ENCODE peak calls at places on chromosome 11, in six cellular contexts. O is cardiac fibroblast, E is HCT116, Z is lower leg skin, C is ovary, A is cardiac muscle cell. K is an unnamed sample.

GRCh38 chr11:7927635-7928034 is 3.4 kb downstream of the OR10A6 start:
- DNase-seq in A (peak), E (no peak), O (peak), Z (no peak), C (no peak), K (no peak)

GRCh38 chr11:126061707-126062678 is 673 bp downstream of the CDON start:
- DNase-seq in O (peak), Z (peak), E (peak), A (peak), C (no peak), K (no peak)

GRCh38 chr11:125441648-125442410 is 54.2 kb downstream of the FEZ1 start:
- DNase-seq in Z (no peak), E (no peak), O (no peak), C (no peak), A (no peak), K (no peak)

GRCh38 chr11:31813961-31814868 is 3.1 kb upstream of the PAX6 start:
- DNase-seq in O (no peak), C (no peak), A (no peak), Z (peak), E (no peak), K (no peak)

GRCh38 chr11:112343368-112344039 is 82.8 kb upstream of the PLET1 start:
- DNase-seq in C (no peak), Z (peak), E (no peak), O (peak), A (peak), K (no peak)

GRCh38 chr11:117836077-117836960 is 11.8 kb upstream of the FXYD2 start:
- DNase-seq in O (no peak), E (no peak), A (no peak), Z (peak), C (no peak), K (no peak)

GRCh38 chr11:68929706-68930605 is 26.3 kb downstream of the IGHMBP2 start:
- DNase-seq in Z (no peak), C (no peak), A (no peak), O (no peak), E (no peak), K (no peak)

GRCh38 chr11:10356161-10356560 is 51.3 kb downstream of the ADM start:
- DNase-seq in C (no peak), Z (no peak), E (no peak), A (no peak), O (no peak), K (no peak)

GRCh38 chr11:129855086-129855485 is 39.4 kb downstream of the TMEM45B start:
- DNase-seq in O (no peak), E (no peak), A (no peak), C (no peak), Z (peak), K (no peak)

GRCh38 chr11:63770763-63771162 is 2.2 kb upstream of the ZFTA start:
- DNase-seq in C (no peak), Z (no peak), O (no peak), E (no peak), A (no peak), K (no peak)

GRCh38 chr11:92765965-92766371 is 203.5 kb upstream of the MTNR1B start:
- DNase-seq in Z (no peak), E (no peak), C (no peak), O (peak), A (peak), K (no peak)

GRCh38 chr11:11660351-11660750 is 38.5 kb upstream of the GALNT18 start:
- DNase-seq in C (no peak), A (no peak), Z (no peak), E (no peak), O (no peak), K (no peak)

GRCh38 chr11:8221025-8221723 is 42.5 kb downstream of the LMO1 start:
- DNase-seq in A (no peak), O (no peak), Z (no peak), C (no peak), E (no peak), K (no peak)

GRCh38 chr11:112248216-112248615 is 12.4 kb downstream of the PLET1 start:
- DNase-seq in C (no peak), O (no peak), E (no peak), A (no peak), Z (no peak), K (no peak)

GRCh38 chr11:95302211-95302610 is 71.2 kb upstream of the SESN3 start:
- DNase-seq in A (no peak), E (no peak), O (no peak), Z (no peak), C (no peak), K (no peak)

GRCh38 chr11:61000426-61000825 is 28.9 kb downstream of the CD6 start:
- DNase-seq in C (no peak), O (no peak), E (no peak), A (no peak), Z (no peak), K (no peak)

GRCh38 chr11:11022126-11022730 is 164.4 kb upstream of the ZBED5 start:
- DNase-seq in C (no peak), O (peak), Z (no peak), A (peak), E (peak), K (no peak)

GRCh38 chr11:63573881-63574855 is 11.0 kb upstream of the PLAAT2 start:
- DNase-seq in C (peak), A (peak), Z (no peak), E (no peak), O (peak), K (no peak)

GRCh38 chr11:35390737-35391682 is 28.3 kb downstream of the SLC1A2 start:
- DNase-seq in Z (no peak), A (peak), O (peak), C (no peak), E (no peak), K (no peak)

GRCh38 chr11:61610905-61611304 is 30.0 kb upstream of the SYT7 start:
- DNase-seq in O (no peak), Z (no peak), A (no peak), C (no peak), E (no peak), K (no peak)

GRCh38 chr11:15745266-15745665 is 611.1 kb downstream of the SOX6 start:
- DNase-seq in E (no peak), C (no peak), O (no peak), A (no peak), Z (no peak), K (no peak)

GRCh38 chr11:96259053-96259837 is 83.8 kb downstream of the MAML2 start:
- DNase-seq in C (no peak), O (peak), E (no peak), Z (no peak), A (peak), K (peak)

GRCh38 chr11:130511765-130512164 is 63.3 kb downstream of the ADAMTS15 start:
- DNase-seq in A (no peak), E (no peak), C (no peak), O (no peak), Z (no peak), K (no peak)

GRCh38 chr11:65642014-65642671 is 4.2 kb downstream of the SIPA1 start:
- DNase-seq in E (no peak), A (no peak), C (no peak), O (no peak), Z (no peak), K (no peak)

GRCh38 chr11:132402056-132402684 is 1031.8 kb downstream of the NTM start:
- DNase-seq in E (no peak), A (peak), C (no peak), O (peak), Z (no peak), K (no peak)

DNA sequence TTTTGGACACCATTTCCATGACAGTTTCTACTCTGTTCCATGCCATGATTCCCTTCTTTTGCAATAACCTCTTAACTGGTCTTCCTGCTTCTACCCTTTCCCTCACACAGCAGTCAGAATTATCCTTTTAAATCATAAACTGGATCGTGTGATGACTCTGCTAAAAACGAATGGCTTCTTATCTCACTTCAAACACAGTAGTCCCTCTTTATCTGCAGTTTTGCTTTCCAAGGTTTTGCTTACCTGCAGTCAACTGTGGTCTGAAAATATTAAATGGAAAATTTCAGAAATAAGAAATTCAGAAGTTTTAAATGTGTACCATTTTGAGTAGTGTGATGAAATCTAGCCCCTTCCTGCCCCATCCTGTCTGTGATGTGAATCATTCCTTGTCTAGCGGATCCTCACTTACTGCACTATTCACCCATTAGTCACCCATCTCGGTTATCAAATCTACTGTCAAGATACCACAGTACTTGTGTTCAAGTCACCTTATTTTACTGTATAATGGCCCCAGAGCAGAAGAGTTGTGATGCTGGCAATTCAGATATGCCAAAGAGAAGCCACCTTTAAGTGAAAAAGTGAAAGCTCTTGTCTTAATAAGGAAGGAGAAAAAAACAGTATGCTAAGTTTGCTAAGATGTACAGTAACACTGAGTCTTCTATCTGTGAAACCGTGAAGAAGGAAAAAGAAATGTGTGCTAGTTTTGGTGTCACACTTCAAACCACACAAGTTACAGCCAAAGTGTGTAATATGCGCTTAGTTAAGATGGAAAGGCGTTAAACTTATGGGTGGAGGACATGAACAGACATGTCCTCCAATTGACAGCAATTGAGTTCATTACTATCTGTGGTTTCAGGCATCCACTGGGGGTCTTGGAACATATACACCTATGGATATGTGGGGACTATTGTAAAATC is 283.0 kb downstream of the DDX10 start:
- DNase-seq in C (no peak), E (no peak), A (peak), O (no peak), Z (no peak), K (no peak)
- H3K4me3 ChIP-seq in C (no peak), E (no peak), A (no peak), O (no peak), Z (no peak), K (no peak)

GRCh38 chr11:100637706-100638105 is 49.4 kb upstream of the ARHGAP42 start:
- DNase-seq in O (peak), E (no peak), C (no peak), A (no peak), Z (no peak), K (no peak)
- TF ChIP-seq CTCF in O (no peak), E (no peak), C (no peak), A (no peak), Z (no peak), K (no peak)

GRCh38 chr11:18419040-18419439 is 6.9 kb downstream of the LDHC start:
- DNase-seq in A (no peak), C (no peak), O (no peak), Z (no peak), E (no peak), K (no peak)

GRCh38 chr11:18420067-18420466 is 7.9 kb downstream of the LDHC start:
- DNase-seq in A (no peak), O (no peak), C (no peak), E (no peak), Z (no peak), K (no peak)

DNA sequence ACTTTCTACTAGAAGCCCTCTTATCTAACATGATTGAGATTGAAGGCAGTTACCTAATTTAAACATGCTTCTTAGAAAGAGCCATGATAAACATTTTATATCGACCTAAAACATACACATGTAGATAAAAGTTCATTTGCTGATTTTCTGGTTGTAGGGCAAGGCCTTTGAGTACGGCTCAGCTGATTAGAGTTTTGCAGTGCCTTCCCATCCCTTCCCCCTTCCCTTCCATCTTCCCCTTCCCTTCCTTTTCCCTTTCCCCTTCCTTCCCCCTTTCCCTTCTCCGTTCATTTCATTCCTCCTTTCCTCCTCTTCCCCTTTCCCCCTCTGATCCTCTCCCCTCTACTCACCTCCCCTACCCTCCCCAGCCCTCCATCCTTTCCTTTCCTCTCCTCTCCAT is 4.3 kb downstream of the LDHC start:
- DNase-seq in Z (no peak), A (no peak), C (no peak), E (no peak), O (no peak), K (no peak)
- H3K4me3 ChIP-seq in Z (no peak), A (no peak), C (no peak), E (no peak), O (no peak), K (no peak)

GRCh38 chr11:46238967-46239800 is 38.3 kb upstream of the CREB3L1 start:
- DNase-seq in A (peak), Z (peak), E (peak), O (peak), C (peak), K (no peak)

GRCh38 chr11:46240371-46240770 is 37.1 kb upstream of the CREB3L1 start:
- DNase-seq in C (no peak), A (no peak), O (no peak), E (no peak), Z (no peak), K (no peak)

GRCh38 chr11:46239801-46240061 is 37.7 kb upstream of the CREB3L1 start:
- DNase-seq in E (no peak), C (no peak), Z (no peak), O (peak), A (peak), K (no peak)

GRCh38 chr11:46242462-46242960 is 35.0 kb upstream of the CREB3L1 start:
- DNase-seq in C (no peak), A (no peak), E (no peak), Z (no peak), O (no peak), K (no peak)

DNA sequence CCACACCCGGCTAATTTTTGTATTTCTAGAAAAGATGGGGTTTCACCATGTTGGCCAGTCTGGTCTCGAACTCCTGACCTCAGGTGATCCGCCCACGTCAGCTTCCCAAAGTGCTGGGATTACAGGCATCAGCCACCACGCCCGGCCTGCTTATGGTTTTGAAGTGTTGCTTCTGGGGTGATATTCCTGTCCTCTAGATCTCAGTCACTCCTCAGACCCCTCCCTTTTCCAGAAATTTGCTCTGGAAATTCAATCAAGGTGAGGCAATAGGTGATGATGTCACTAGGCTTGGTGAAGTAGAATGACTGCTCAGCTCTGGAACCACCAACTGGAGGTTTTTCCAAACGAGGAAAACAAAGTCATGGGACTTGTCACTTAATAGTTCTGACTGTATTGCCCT is 36.6 kb upstream of the CREB3L1 start:
- DNase-seq in C (no peak), O (no peak), E (no peak), A (no peak), Z (no peak), K (no peak)
- TF ChIP-seq CTCF in C (no peak), O (no peak), E (no peak), A (no peak), Z (no peak), K (no peak)

DNA sequence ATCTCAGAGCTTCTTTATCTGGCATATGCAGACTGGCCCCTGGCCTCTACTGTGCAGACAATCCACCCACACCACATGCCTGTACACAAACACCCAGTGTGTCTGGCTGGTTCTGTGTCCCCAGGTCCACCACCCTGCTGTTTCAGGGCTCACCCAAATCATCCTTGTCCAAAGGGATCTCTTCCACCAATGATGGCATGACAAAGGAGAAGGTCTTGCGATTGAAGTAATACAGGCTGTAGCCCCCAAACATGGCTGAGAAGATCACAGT is 1.7 kb downstream of the SLC37A4 start:
- DNase-seq in O (no peak), E (no peak), C (no peak), Z (no peak), A (no peak), K (no peak)
- H3K4me3 ChIP-seq in O (no peak), E (no peak), C (no peak), Z (no peak), A (no peak), K (peak)

DNA sequence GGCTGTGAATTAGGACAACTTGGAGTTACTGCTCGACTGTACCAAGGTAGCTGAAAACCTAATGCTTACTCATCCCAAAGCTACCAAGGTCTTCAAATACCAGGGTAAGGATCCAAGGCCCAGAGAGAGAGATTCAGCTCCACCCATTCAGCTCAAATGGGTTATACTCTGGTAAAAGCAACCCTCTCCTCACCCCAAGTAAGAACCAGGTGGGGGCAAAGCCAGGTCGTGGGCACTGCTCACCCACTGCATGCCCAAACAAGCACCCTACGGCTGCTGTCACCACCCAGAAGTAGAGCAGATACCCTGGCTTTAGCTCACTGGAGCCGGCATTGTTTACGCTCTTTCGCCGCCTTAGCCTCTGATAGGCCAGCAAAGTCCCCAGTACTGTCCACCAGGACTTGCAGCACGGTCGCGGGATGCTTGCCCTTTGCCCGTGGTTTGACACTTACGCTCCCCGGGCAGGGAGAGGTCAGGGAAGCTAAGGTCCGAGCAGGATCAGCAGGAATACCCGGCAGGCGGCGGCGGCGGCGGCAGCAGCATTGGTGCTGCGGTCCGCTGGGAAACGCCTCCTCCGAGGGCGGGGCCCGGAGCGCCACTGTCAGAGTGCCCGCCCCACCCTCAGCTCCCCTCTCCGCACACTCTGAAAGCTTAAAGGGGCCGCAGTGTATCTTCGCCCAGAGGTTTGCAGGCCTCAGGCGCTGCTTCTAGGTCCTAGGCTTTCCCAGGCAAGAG is 19.6 kb downstream of the CKAP5 start:
- DNase-seq in E (peak), A (peak), O (peak), C (peak), Z (peak), K (peak)
- TF ChIP-seq CTCF in E (no peak), A (peak), O (no peak), C (no peak), Z (no peak), K (no peak)

DNA sequence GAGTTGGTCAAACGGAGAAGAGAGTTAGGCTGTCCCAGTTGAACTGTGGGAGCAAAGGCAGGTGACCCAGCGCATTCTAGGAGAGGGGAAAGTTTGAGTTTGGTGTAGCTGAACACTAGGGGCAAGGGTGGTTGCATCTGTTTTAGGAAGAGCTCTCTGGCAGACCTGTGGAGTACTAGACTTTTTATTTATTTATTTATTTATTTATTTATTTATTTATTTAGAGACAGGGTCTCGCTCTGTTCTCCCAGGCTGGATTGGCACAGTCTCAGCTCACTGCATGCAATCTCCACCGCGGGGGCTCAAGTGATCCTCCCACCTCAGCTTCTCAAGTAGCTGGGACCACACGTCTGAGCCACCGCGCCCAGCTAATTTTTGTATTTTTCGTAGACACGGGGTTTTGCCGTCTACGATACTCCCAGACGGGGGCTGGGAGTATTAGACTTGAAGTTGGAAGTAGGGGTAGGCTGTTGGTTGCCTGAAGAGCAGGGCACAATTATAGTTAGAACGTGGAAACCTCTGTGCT is 947 bp upstream of the ACER3 start:
- DNase-seq in Z (no peak), C (peak), E (no peak), A (no peak), O (no peak), K (no peak)
- H3K4me3 ChIP-seq in Z (no peak), C (no peak), E (no peak), A (no peak), O (no peak), K (no peak)

K was measured in HFF-Myc.